ENCODE peak calls at places on chromosomes 12 and 14, in nine cellular contexts. One of them, this sample, is unnamed.
A peak's percentile ranks its signal among the peaks of the same experiment; 100 is the strongest.

GRCh38 chr14:105864116-105864515 is 337.7 kb downstream of the TMEM121 start:
- DNase-seq in nucleus accumbens: no peak
- DNase-seq in NCI-H187: no peak
- DNase-seq in GM23248: no peak
- DNase-seq in CD4-positive, alpha-beta T cell: no peak
- DNase-seq in AG09309: no peak
- DNase-seq in activated CD4-positive, alpha-beta T cell treated with anti-CD3 and anti-CD28 coated beads, Interleukin-2, amount 10 ng/mL, durations not matched to agents 24 days and 14 days: no peak
- DNase-seq in choroid plexus epithelial cell: no peak
- DNase-seq in HL-60: no peak
- DNase-seq in this sample: no peak

GRCh38 chr12:5889381-5890047 is 55.5 kb downstream of the ANO2 start:
- DNase-seq in HL-60: peak; percentile 18
- DNase-seq in NCI-H187: no peak
- DNase-seq in choroid plexus epithelial cell: peak; percentile 1
- DNase-seq in AG09309: no peak
- DNase-seq in GM23248: peak; percentile 3
- DNase-seq in CD4-positive, alpha-beta T cell: no peak
- DNase-seq in activated CD4-positive, alpha-beta T cell treated with anti-CD3 and anti-CD28 coated beads, Interleukin-2, amount 10 ng/mL, durations not matched to agents 24 days and 14 days: peak; percentile 65
- DNase-seq in nucleus accumbens: no peak
- DNase-seq in this sample: no peak

GRCh38 chr14:92010644-92011043 is 29.2 kb downstream of the TRIP11 start:
- DNase-seq in nucleus accumbens: no peak
- DNase-seq in NCI-H187: no peak
- DNase-seq in GM23248: no peak
- DNase-seq in HL-60: no peak
- DNase-seq in activated CD4-positive, alpha-beta T cell treated with anti-CD3 and anti-CD28 coated beads, Interleukin-2, amount 10 ng/mL, durations not matched to agents 24 days and 14 days: no peak
- DNase-seq in choroid plexus epithelial cell: no peak
- DNase-seq in CD4-positive, alpha-beta T cell: no peak
- DNase-seq in AG09309: no peak
- DNase-seq in this sample: no peak

GRCh38 chr12:1054103-1054838 is 63.2 kb downstream of the ERC1 start:
- DNase-seq in GM23248: no peak
- DNase-seq in CD4-positive, alpha-beta T cell: no peak
- DNase-seq in AG09309: no peak
- DNase-seq in choroid plexus epithelial cell: no peak
- DNase-seq in nucleus accumbens: no peak
- DNase-seq in NCI-H187: no peak
- DNase-seq in HL-60: no peak
- DNase-seq in activated CD4-positive, alpha-beta T cell treated with anti-CD3 and anti-CD28 coated beads, Interleukin-2, amount 10 ng/mL, durations not matched to agents 24 days and 14 days: no peak
- DNase-seq in this sample: no peak

GRCh38 chr14:90454041-90455000 is 57.5 kb downstream of the CALM1 start:
- DNase-seq in CD4-positive, alpha-beta T cell: no peak
- DNase-seq in nucleus accumbens: peak; percentile 97
- DNase-seq in HL-60: no peak
- DNase-seq in NCI-H187: no peak
- DNase-seq in AG09309: no peak
- DNase-seq in choroid plexus epithelial cell: peak; percentile 85
- DNase-seq in activated CD4-positive, alpha-beta T cell treated with anti-CD3 and anti-CD28 coated beads, Interleukin-2, amount 10 ng/mL, durations not matched to agents 24 days and 14 days: peak; percentile 58
- DNase-seq in GM23248: peak; percentile 75
- DNase-seq in this sample: no peak

GRCh38 chr14:100714205-100714781 is 12.4 kb upstream of the DLK1 start:
- DNase-seq in HL-60: no peak
- DNase-seq in activated CD4-positive, alpha-beta T cell treated with anti-CD3 and anti-CD28 coated beads, Interleukin-2, amount 10 ng/mL, durations not matched to agents 24 days and 14 days: no peak
- DNase-seq in CD4-positive, alpha-beta T cell: no peak
- DNase-seq in NCI-H187: peak; percentile 48
- DNase-seq in choroid plexus epithelial cell: no peak
- DNase-seq in nucleus accumbens: no peak
- DNase-seq in AG09309: no peak
- DNase-seq in GM23248: peak; percentile 39
- DNase-seq in this sample: peak; percentile 54

GRCh38 chr12:130965668-130966067 is 12.0 kb downstream of the ADGRD1 start:
- DNase-seq in choroid plexus epithelial cell: peak; percentile 14
- DNase-seq in CD4-positive, alpha-beta T cell: no peak
- DNase-seq in activated CD4-positive, alpha-beta T cell treated with anti-CD3 and anti-CD28 coated beads, Interleukin-2, amount 10 ng/mL, durations not matched to agents 24 days and 14 days: no peak
- DNase-seq in AG09309: no peak
- DNase-seq in nucleus accumbens: no peak
- DNase-seq in GM23248: peak; percentile 73
- DNase-seq in HL-60: no peak
- DNase-seq in NCI-H187: no peak
- DNase-seq in this sample: no peak

GRCh38 chr12:131038961-131039360 is 85.3 kb downstream of the ADGRD1 start:
- DNase-seq in choroid plexus epithelial cell: no peak
- DNase-seq in CD4-positive, alpha-beta T cell: no peak
- DNase-seq in GM23248: no peak
- DNase-seq in AG09309: no peak
- DNase-seq in NCI-H187: no peak
- DNase-seq in activated CD4-positive, alpha-beta T cell treated with anti-CD3 and anti-CD28 coated beads, Interleukin-2, amount 10 ng/mL, durations not matched to agents 24 days and 14 days: no peak
- DNase-seq in HL-60: no peak
- DNase-seq in nucleus accumbens: no peak
- DNase-seq in this sample: no peak

GRCh38 chr14:102947321-102948103 is 25.0 kb downstream of the AMN start:
- DNase-seq in GM23248: no peak
- DNase-seq in HL-60: no peak
- DNase-seq in CD4-positive, alpha-beta T cell: no peak
- DNase-seq in activated CD4-positive, alpha-beta T cell treated with anti-CD3 and anti-CD28 coated beads, Interleukin-2, amount 10 ng/mL, durations not matched to agents 24 days and 14 days: no peak
- DNase-seq in NCI-H187: no peak
- DNase-seq in choroid plexus epithelial cell: no peak
- DNase-seq in AG09309: no peak
- DNase-seq in nucleus accumbens: no peak
- DNase-seq in this sample: no peak

GRCh38 chr14:21238823-21239518 is 30.3 kb downstream of the HNRNPC start:
- DNase-seq in nucleus accumbens: no peak
- DNase-seq in AG09309: no peak
- DNase-seq in activated CD4-positive, alpha-beta T cell treated with anti-CD3 and anti-CD28 coated beads, Interleukin-2, amount 10 ng/mL, durations not matched to agents 24 days and 14 days: no peak
- DNase-seq in GM23248: no peak
- DNase-seq in choroid plexus epithelial cell: no peak
- DNase-seq in NCI-H187: no peak
- DNase-seq in CD4-positive, alpha-beta T cell: no peak
- DNase-seq in HL-60: no peak
- DNase-seq in this sample: no peak

GRCh38 chr14:52792097-52792415 is 649 bp upstream of the GNPNAT1 start:
- DNase-seq in NCI-H187: no peak
- DNase-seq in GM23248: no peak
- DNase-seq in AG09309: no peak
- DNase-seq in activated CD4-positive, alpha-beta T cell treated with anti-CD3 and anti-CD28 coated beads, Interleukin-2, amount 10 ng/mL, durations not matched to agents 24 days and 14 days: no peak
- DNase-seq in nucleus accumbens: no peak
- DNase-seq in HL-60: no peak
- DNase-seq in CD4-positive, alpha-beta T cell: no peak
- DNase-seq in choroid plexus epithelial cell: no peak
- DNase-seq in this sample: no peak

GRCh38 chr14:73759183-73759713 is 45.1 kb upstream of the PNMA1 start:
- DNase-seq in choroid plexus epithelial cell: peak; percentile 69
- DNase-seq in AG09309: no peak
- DNase-seq in nucleus accumbens: peak; percentile 42
- DNase-seq in NCI-H187: no peak
- DNase-seq in activated CD4-positive, alpha-beta T cell treated with anti-CD3 and anti-CD28 coated beads, Interleukin-2, amount 10 ng/mL, durations not matched to agents 24 days and 14 days: peak; percentile 89
- DNase-seq in GM23248: peak; percentile 82
- DNase-seq in HL-60: no peak
- DNase-seq in CD4-positive, alpha-beta T cell: peak; percentile 58
- DNase-seq in this sample: peak; percentile 51

GRCh38 chr14:29390046-29390841 is 537.4 kb downstream of the PRKD1 start:
- DNase-seq in AG09309: no peak
- DNase-seq in CD4-positive, alpha-beta T cell: no peak
- DNase-seq in nucleus accumbens: no peak
- DNase-seq in GM23248: no peak
- DNase-seq in HL-60: no peak
- DNase-seq in NCI-H187: peak; percentile 86
- DNase-seq in choroid plexus epithelial cell: peak; percentile 23
- DNase-seq in activated CD4-positive, alpha-beta T cell treated with anti-CD3 and anti-CD28 coated beads, Interleukin-2, amount 10 ng/mL, durations not matched to agents 24 days and 14 days: no peak
- DNase-seq in this sample: no peak

GRCh38 chr12:124727244-124727673 is 136.4 kb downstream of the SCARB1 start:
- DNase-seq in choroid plexus epithelial cell: no peak
- DNase-seq in CD4-positive, alpha-beta T cell: no peak
- DNase-seq in activated CD4-positive, alpha-beta T cell treated with anti-CD3 and anti-CD28 coated beads, Interleukin-2, amount 10 ng/mL, durations not matched to agents 24 days and 14 days: no peak
- DNase-seq in NCI-H187: no peak
- DNase-seq in HL-60: peak; percentile 98
- DNase-seq in nucleus accumbens: no peak
- DNase-seq in GM23248: peak; percentile 93
- DNase-seq in AG09309: no peak
- DNase-seq in this sample: peak; percentile 71

GRCh38 chr12:113155641-113156040 is 6.1 kb downstream of the CFAP73 start:
- DNase-seq in NCI-H187: no peak
- DNase-seq in activated CD4-positive, alpha-beta T cell treated with anti-CD3 and anti-CD28 coated beads, Interleukin-2, amount 10 ng/mL, durations not matched to agents 24 days and 14 days: no peak
- DNase-seq in nucleus accumbens: no peak
- DNase-seq in choroid plexus epithelial cell: no peak
- DNase-seq in GM23248: no peak
- DNase-seq in AG09309: no peak
- DNase-seq in HL-60: peak; percentile 51
- DNase-seq in CD4-positive, alpha-beta T cell: no peak
- DNase-seq in this sample: no peak

GRCh38 chr12:46217686-46218508 is 50.9 kb downstream of the SLC38A1 start:
- DNase-seq in choroid plexus epithelial cell: no peak
- DNase-seq in nucleus accumbens: no peak
- DNase-seq in CD4-positive, alpha-beta T cell: peak; percentile 22
- DNase-seq in GM23248: no peak
- DNase-seq in NCI-H187: no peak
- DNase-seq in HL-60: peak; percentile 93
- DNase-seq in activated CD4-positive, alpha-beta T cell treated with anti-CD3 and anti-CD28 coated beads, Interleukin-2, amount 10 ng/mL, durations not matched to agents 24 days and 14 days: peak; percentile 92
- DNase-seq in AG09309: no peak
- DNase-seq in this sample: peak; percentile 71

GRCh38 chr12:116977465-116978380 is 67.0 kb downstream of the FBXW8 start:
- DNase-seq in NCI-H187: no peak
- DNase-seq in AG09309: no peak
- DNase-seq in activated CD4-positive, alpha-beta T cell treated with anti-CD3 and anti-CD28 coated beads, Interleukin-2, amount 10 ng/mL, durations not matched to agents 24 days and 14 days: no peak
- DNase-seq in CD4-positive, alpha-beta T cell: no peak
- DNase-seq in choroid plexus epithelial cell: peak; percentile 12
- DNase-seq in GM23248: no peak
- DNase-seq in nucleus accumbens: no peak
- DNase-seq in HL-60: no peak
- DNase-seq in this sample: no peak

GRCh38 chr12:68785823-68786222 is 22.2 kb upstream of the MDM2 start:
- DNase-seq in choroid plexus epithelial cell: no peak
- DNase-seq in CD4-positive, alpha-beta T cell: no peak
- DNase-seq in activated CD4-positive, alpha-beta T cell treated with anti-CD3 and anti-CD28 coated beads, Interleukin-2, amount 10 ng/mL, durations not matched to agents 24 days and 14 days: no peak
- DNase-seq in GM23248: no peak
- DNase-seq in AG09309: no peak
- DNase-seq in HL-60: no peak
- DNase-seq in NCI-H187: no peak
- DNase-seq in nucleus accumbens: no peak
- DNase-seq in this sample: no peak

GRCh38 chr14:74941676-74942097 is 13.7 kb downstream of the PGF start:
- DNase-seq in nucleus accumbens: peak; percentile 66
- DNase-seq in CD4-positive, alpha-beta T cell: peak; percentile 47
- DNase-seq in choroid plexus epithelial cell: peak; percentile 58
- DNase-seq in NCI-H187: no peak
- DNase-seq in activated CD4-positive, alpha-beta T cell treated with anti-CD3 and anti-CD28 coated beads, Interleukin-2, amount 10 ng/mL, durations not matched to agents 24 days and 14 days: peak; percentile 87
- DNase-seq in HL-60: peak; percentile 44
- DNase-seq in GM23248: peak; percentile 80
- DNase-seq in AG09309: no peak
- DNase-seq in this sample: peak; percentile 49

GRCh38 chr12:44930972-44931600 is 55.0 kb upstream of the NELL2 start:
- DNase-seq in activated CD4-positive, alpha-beta T cell treated with anti-CD3 and anti-CD28 coated beads, Interleukin-2, amount 10 ng/mL, durations not matched to agents 24 days and 14 days: peak; percentile 63
- DNase-seq in GM23248: peak; percentile 91
- DNase-seq in CD4-positive, alpha-beta T cell: no peak
- DNase-seq in nucleus accumbens: no peak
- DNase-seq in HL-60: no peak
- DNase-seq in choroid plexus epithelial cell: peak; percentile 69
- DNase-seq in AG09309: peak; percentile 37
- DNase-seq in NCI-H187: no peak
- DNase-seq in this sample: no peak

GRCh38 chr12:121796855-121797751 is 3.6 kb upstream of the RHOF start:
- DNase-seq in HL-60: no peak
- DNase-seq in NCI-H187: peak; percentile 51
- DNase-seq in choroid plexus epithelial cell: peak; percentile 82
- DNase-seq in activated CD4-positive, alpha-beta T cell treated with anti-CD3 and anti-CD28 coated beads, Interleukin-2, amount 10 ng/mL, durations not matched to agents 24 days and 14 days: peak; percentile 57
- DNase-seq in AG09309: no peak
- DNase-seq in CD4-positive, alpha-beta T cell: no peak
- DNase-seq in GM23248: peak; percentile 96
- DNase-seq in nucleus accumbens: peak; percentile 67
- DNase-seq in this sample: no peak

GRCh38 chr12:54251667-54252284 is 28.1 kb downstream of the CBX5 start:
- DNase-seq in nucleus accumbens: no peak
- DNase-seq in activated CD4-positive, alpha-beta T cell treated with anti-CD3 and anti-CD28 coated beads, Interleukin-2, amount 10 ng/mL, durations not matched to agents 24 days and 14 days: peak; percentile 70
- DNase-seq in HL-60: peak; percentile 22
- DNase-seq in choroid plexus epithelial cell: peak; percentile 78
- DNase-seq in GM23248: peak; percentile 79
- DNase-seq in NCI-H187: no peak
- DNase-seq in CD4-positive, alpha-beta T cell: no peak
- DNase-seq in AG09309: no peak
- DNase-seq in this sample: no peak

GRCh38 chr12:24798335-24798734 is 150.6 kb downstream of the BCAT1 start:
- DNase-seq in choroid plexus epithelial cell: no peak
- DNase-seq in NCI-H187: no peak
- DNase-seq in activated CD4-positive, alpha-beta T cell treated with anti-CD3 and anti-CD28 coated beads, Interleukin-2, amount 10 ng/mL, durations not matched to agents 24 days and 14 days: no peak
- DNase-seq in nucleus accumbens: no peak
- DNase-seq in CD4-positive, alpha-beta T cell: no peak
- DNase-seq in AG09309: no peak
- DNase-seq in GM23248: no peak
- DNase-seq in HL-60: no peak
- DNase-seq in this sample: peak; percentile 14